ENCODE peak calls at places on chromosome 1, in ten cellular contexts. I is right cardiac atrium, B is aorta, G is fibroblast of lung, P is SJSA1, J is upper lobe of right lung, D is A673, F is hepatocyte, L is PC-9, O is adipocyte. T is an unnamed sample.
A peak's percentile ranks its signal among the peaks of the same experiment; 100 is the strongest.

GRCh38 chr1:232509570-232509969 is 120.4 kb downstream of the SIPA1L2 start:
- DNase-seq in I (no peak), B (no peak), G (peak; percentile 40), P (peak; percentile 46), J (no peak), D (no peak), F (no peak), L (no peak), O (peak; percentile 26), T (no peak)

GRCh38 chr1:7975212-7975865 is 13.8 kb downstream of the PARK7 start:
- DNase-seq in I (peak; percentile 75), B (peak; percentile 85), G (peak; percentile 61), P (peak; percentile 80), J (peak; percentile 74), D (peak; percentile 63), F (peak; percentile 91), L (peak; percentile 84), O (peak; percentile 81), T (peak; percentile 85)

GRCh38 chr1:197686702-197687355 is 88.5 kb downstream of the DENND1B start:
- DNase-seq in I (no peak), B (no peak), G (no peak), P (no peak), J (no peak), D (no peak), F (no peak), L (no peak), O (no peak), T (no peak)

GRCh38 chr1:6098303-6099215 is 52.9 kb downstream of the KCNAB2 start:
- DNase-seq in I (no peak), B (peak; percentile 63), G (peak; percentile 6), P (no peak), J (peak; percentile 41), D (no peak), F (no peak), L (no peak), O (peak; percentile 50), T (no peak)

GRCh38 chr1:10806966-10807365 is 10.5 kb upstream of the CASZ1 start:
- DNase-seq in I (no peak), B (no peak), G (no peak), P (no peak), J (no peak), D (no peak), F (no peak), L (no peak), O (no peak), T (no peak)

GRCh38 chr1:226444901-226445300 is 37.0 kb upstream of the PARP1 start:
- DNase-seq in I (no peak), B (no peak), G (no peak), P (no peak), J (no peak), D (no peak), F (no peak), L (no peak), O (no peak), T (no peak)

GRCh38 chr1:41653574-41653973 is 169.1 kb upstream of the EDN2 start:
- DNase-seq in I (peak; percentile 10), B (no peak), G (no peak), P (no peak), J (no peak), D (no peak), F (no peak), L (no peak), O (no peak), T (no peak)

GRCh38 chr1:115456441-115456961 is 118.5 kb upstream of the NGF start:
- DNase-seq in I (no peak), B (no peak), G (peak; percentile 48), P (no peak), J (no peak), D (no peak), F (no peak), L (peak; percentile 41), O (peak; percentile 44), T (no peak)

GRCh38 chr1:2459757-2460156 is 16.3 kb upstream of the PLCH2 start:
- DNase-seq in I (peak; percentile 84), B (no peak), G (peak; percentile 33), P (no peak), J (no peak), D (no peak), F (peak; percentile 21), L (peak; percentile 55), O (no peak), T (no peak)

GRCh38 chr1:70143052-70143659 is 62.2 kb downstream of the LRRC40 start:
- DNase-seq in I (no peak), B (no peak), G (peak; percentile 38), P (no peak), J (no peak), D (no peak), F (no peak), L (no peak), O (peak; percentile 78), T (peak; percentile 63)

GRCh38 chr1:40531381-40532061 is at the start of gene ZNF684:
- DNase-seq in I (peak; percentile 90), B (peak; percentile 92), G (peak; percentile 97), P (peak; percentile 94), J (peak; percentile 89), D (peak; percentile 97), F (peak; percentile 94), L (peak; percentile 89), O (peak; percentile 95), T (peak; percentile 95)

GRCh38 chr1:63575340-63575826 is 17.8 kb upstream of the PGM1 start:
- DNase-seq in I (no peak), B (no peak), G (no peak), P (no peak), J (no peak), D (peak; percentile 55), F (peak; percentile 23), L (no peak), O (peak; percentile 70), T (no peak)

GRCh38 chr1:41673806-41674205 is 189.3 kb upstream of the EDN2 start:
- DNase-seq in I (peak; percentile 57), B (no peak), G (no peak), P (no peak), J (peak; percentile 39), D (no peak), F (no peak), L (no peak), O (no peak), T (no peak)

GRCh38 chr1:94690033-94690712 is 130.0 kb upstream of the SLC44A3 start:
- DNase-seq in I (no peak), B (no peak), G (peak; percentile 93), P (no peak), J (no peak), D (peak; percentile 18), F (no peak), L (no peak), O (peak; percentile 89), T (no peak)

DNA sequence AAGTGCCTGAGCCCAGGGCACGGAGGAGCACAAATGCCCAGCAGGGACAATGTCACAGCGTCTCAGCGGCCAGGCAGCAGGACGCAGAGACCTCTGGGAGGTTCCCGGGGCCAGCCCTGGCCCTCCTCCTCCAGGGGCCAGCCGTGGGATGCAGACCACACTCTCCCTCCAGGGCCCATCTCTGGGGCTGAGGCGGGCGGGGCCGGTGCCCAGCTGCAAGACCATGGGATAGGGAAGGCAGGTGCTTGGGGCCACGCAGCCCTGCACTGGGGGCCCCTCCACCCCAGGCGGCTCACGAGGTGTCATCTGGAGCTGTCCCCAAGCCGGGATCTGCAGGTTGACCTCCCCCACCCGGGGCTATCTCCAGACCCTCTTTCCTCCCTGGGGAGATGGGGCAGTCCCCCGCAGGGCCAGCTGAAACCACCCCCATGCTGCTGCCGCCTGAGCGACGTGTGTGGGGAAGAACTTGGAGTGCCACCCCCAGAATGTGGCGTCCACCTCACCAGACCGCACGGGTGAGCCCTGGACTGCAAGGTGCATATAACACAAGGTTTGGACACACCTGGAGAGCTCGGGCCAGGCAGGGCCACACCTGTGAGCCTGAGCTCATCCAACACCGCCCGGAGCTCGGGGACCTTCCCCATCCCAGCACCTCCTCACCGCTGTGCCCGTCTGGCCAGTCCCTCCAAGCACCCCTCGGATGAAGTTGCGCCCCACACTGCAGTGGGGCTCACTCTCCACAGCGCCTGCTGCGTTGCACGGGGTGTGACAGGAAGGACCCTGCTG is 4.1 kb upstream of the TTLL10 start:
- DNase-seq in I (peak; percentile 57), B (peak; percentile 72), G (no peak), P (no peak), J (no peak), D (no peak), F (no peak), L (no peak), O (no peak), T (no peak)
- H3K27me3 ChIP-seq in I (no peaks in the 10 kb centered on the region), B (no peaks in the 10 kb centered on the region), G (peaks cover 18% of the 10 kb centered on the region), P (peaks cover 7% of the 10 kb centered on the region), J (peaks cover 51% of the 10 kb centered on the region), D (no peaks in the 10 kb centered on the region), F (no peaks in the 10 kb centered on the region), L (no peaks in the 10 kb centered on the region), O (peaks cover 60% of the 10 kb centered on the region), T (peaks cover 54% of the 10 kb centered on the region)

GRCh38 chr1:218217040-218217439 is 68.1 kb upstream of the RRP15 start:
- DNase-seq in I (no peak), B (no peak), G (no peak), P (no peak), J (no peak), D (no peak), F (no peak), L (no peak), O (no peak), T (no peak)
- H3K4me3 ChIP-seq in I (no peak overlapping the region), B (no peak overlapping the region), G (no peak overlapping the region), P (no peak overlapping the region), J (no peak overlapping the region), D (no peak overlapping the region), F (no peak overlapping the region), L (no peak overlapping the region), O (no peak overlapping the region), T (no peak overlapping the region)

DNA sequence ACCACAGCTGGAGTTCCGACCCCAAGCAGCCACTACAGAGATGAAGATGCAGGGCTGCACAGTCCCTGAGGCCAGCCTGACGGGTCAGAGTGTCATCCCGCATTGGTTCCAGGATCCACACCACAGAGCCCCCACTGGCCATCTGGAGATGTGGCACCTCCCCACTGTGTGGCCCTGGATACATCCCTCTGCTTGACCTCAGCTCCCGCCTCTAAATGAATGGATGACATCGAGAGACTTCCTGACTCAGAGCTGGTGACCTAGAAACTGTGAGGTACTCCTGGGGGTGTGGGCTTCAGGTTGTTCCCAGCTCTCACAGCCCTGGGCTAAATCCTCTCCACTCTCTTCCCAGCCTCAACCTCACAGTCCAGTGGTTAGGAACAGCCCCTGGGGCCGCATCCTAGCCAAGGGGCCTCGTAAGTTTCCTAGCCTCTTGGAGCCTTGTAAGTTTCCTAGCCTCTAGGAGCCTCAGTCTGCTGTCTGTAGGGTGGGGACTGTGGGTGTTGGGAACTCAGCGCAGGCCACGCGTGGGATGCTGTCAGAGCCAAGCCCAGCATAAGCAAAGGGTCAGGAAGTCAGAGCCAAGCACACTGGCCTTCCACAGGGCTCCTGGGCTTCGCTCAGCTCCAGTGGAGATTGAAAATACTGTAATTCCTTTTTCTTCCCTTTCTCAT is 87.5 kb upstream of the RUNX3 start:
- DNase-seq in I (no peak), B (no peak), G (peak; percentile 12), P (peak; percentile 66), J (no peak), D (no peak), F (no peak), L (no peak), O (peak; percentile 31), T (no peak)
- H3K4me1 ChIP-seq in I (no peaks in the 10 kb centered on the region), B (no peaks in the 10 kb centered on the region), G (peaks cover 2% of the 10 kb centered on the region), P (peaks cover 20% of the 10 kb centered on the region), J (peaks cover 15% of the 10 kb centered on the region), D (peaks cover 20% of the 10 kb centered on the region), F (no peaks in the 10 kb centered on the region), L (no peaks in the 10 kb centered on the region), O (no peaks in the 10 kb centered on the region), T (no peaks in the 10 kb centered on the region)

DNA sequence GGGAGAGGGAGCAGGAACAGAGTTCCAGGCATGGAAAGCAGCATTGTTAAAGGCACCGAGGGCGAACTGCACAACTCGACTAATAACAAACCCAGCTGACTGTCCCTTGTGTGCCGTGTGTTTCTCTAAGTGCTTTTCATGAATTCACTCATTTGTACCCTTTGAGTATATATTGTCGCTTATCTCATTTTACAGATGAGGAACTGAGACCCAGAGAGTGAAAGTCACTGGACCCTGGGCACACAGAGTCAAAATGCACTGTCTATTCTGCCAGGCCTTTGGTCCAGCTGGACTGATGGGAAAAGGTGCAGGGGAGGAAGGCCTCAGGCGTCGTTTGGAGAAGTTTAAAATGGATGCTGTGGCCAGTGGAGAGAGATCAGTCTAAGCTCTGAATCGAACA is 100.7 kb upstream of the GRIK3 start:
- DNase-seq in I (no peak), B (no peak), G (no peak), P (no peak), J (no peak), D (no peak), F (no peak), L (no peak), O (no peak), T (no peak)
- H3K27me3 ChIP-seq in I (no peaks in the 10 kb centered on the region), B (no peaks in the 10 kb centered on the region), G (no peaks in the 10 kb centered on the region), P (peaks cover 16% of the 10 kb centered on the region), J (peaks cover 15% of the 10 kb centered on the region), D (no peaks in the 10 kb centered on the region), F (no peaks in the 10 kb centered on the region), L (peaks cover 60% of the 10 kb centered on the region), O (peaks cover 14% of the 10 kb centered on the region), T (peaks cover 4% of the 10 kb centered on the region)

T was measured in HAP-1.